ENCODE peak calls at places on chromosome 20, in ten cellular contexts. W is stomach, N is H54, L is tibial nerve, E is heart left ventricle, H is K562, T is uterus, U is body of pancreas, R is Peyer's patch, K is lower leg skin. C is an unnamed sample.

GRCh38 chr20:64052987-64053840 is 3.8 kb upstream of the SOX18 start:
- DNase-seq in W (no peak), N (no peak), L (no peak), E (no peak), H (no peak), T (no peak), U (no peak), R (no peak), K (no peak), C (no peak)

GRCh38 chr20:41249781-41250281 is 67.7 kb downstream of the ZHX3 start:
- DNase-seq in W (no peak), N (peak), L (no peak), E (peak), H (peak), T (peak), U (no peak), R (no peak), K (no peak), C (no peak)

GRCh38 chr20:32189691-32190607 is 17.6 kb downstream of the PLAGL2 start:
- DNase-seq in W (peak), N (no peak), L (peak), E (peak), H (no peak), T (peak), U (peak), R (peak), K (no peak), C (no peak)

GRCh38 chr20:20548527-20549266 is 163.7 kb downstream of the RALGAPA2 start:
- DNase-seq in W (peak), N (no peak), L (no peak), E (no peak), H (no peak), T (no peak), U (peak), R (no peak), K (peak), C (no peak)

GRCh38 chr20:62752181-62752670 is 43.6 kb downstream of the NTSR1 start:
- DNase-seq in W (no peak), N (no peak), L (no peak), E (no peak), H (peak), T (no peak), U (no peak), R (no peak), K (no peak), C (no peak)

GRCh38 chr20:47297746-47298145 is 58.8 kb downstream of the ZMYND8 start:
- DNase-seq in W (no peak), N (no peak), L (no peak), E (no peak), H (no peak), T (no peak), U (no peak), R (no peak), K (no peak), C (no peak)

GRCh38 chr20:15930324-15931305 is 642.6 kb downstream of the KIF16B start:
- DNase-seq in W (no peak), N (no peak), L (peak), E (no peak), H (no peak), T (no peak), U (no peak), R (no peak), K (peak), C (no peak)

GRCh38 chr20:10672579-10673127 is 1.1 kb downstream of the JAG1 start:
- DNase-seq in W (peak), N (peak), L (no peak), E (peak), H (peak), T (peak), U (peak), R (no peak), K (no peak), C (no peak)

GRCh38 chr20:17171750-17172149 is 55.1 kb upstream of the PCSK2 start:
- DNase-seq in W (no peak), N (no peak), L (no peak), E (no peak), H (no peak), T (no peak), U (no peak), R (no peak), K (no peak), C (no peak)

GRCh38 chr20:64238851-64239387 is 16.6 kb upstream of the PCMTD2 start:
- DNase-seq in W (no peak), N (no peak), L (no peak), E (no peak), H (no peak), T (no peak), U (no peak), R (no peak), K (no peak), C (no peak)

GRCh38 chr20:38109657-38110524 is 55.2 kb downstream of the TGM2 start:
- DNase-seq in W (no peak), N (peak), L (peak), E (peak), H (no peak), T (peak), U (no peak), R (no peak), K (peak), C (no peak)

GRCh38 chr20:59777814-59778575 is 155.4 kb downstream of the SYCP2 start:
- DNase-seq in W (peak), N (no peak), L (no peak), E (no peak), H (no peak), T (no peak), U (no peak), R (no peak), K (no peak), C (no peak)

GRCh38 chr20:2295886-2296544 is at the start of gene TGM3:
- DNase-seq in W (no peak), N (no peak), L (no peak), E (no peak), H (no peak), T (no peak), U (no peak), R (no peak), K (no peak), C (no peak)

GRCh38 chr20:52905235-52905634 is 66.9 kb upstream of the TSHZ2 start:
- DNase-seq in W (no peak), N (no peak), L (no peak), E (no peak), H (no peak), T (no peak), U (no peak), R (no peak), K (no peak), C (no peak)

GRCh38 chr20:64149809-64150560 is 14.3 kb upstream of the MYT1 start:
- DNase-seq in W (no peak), N (no peak), L (no peak), E (no peak), H (no peak), T (no peak), U (no peak), R (no peak), K (no peak), C (no peak)

GRCh38 chr20:467755-468154 is 5.4 kb upstream of the TBC1D20 start:
- DNase-seq in W (no peak), N (no peak), L (no peak), E (no peak), H (no peak), T (no peak), U (no peak), R (no peak), K (no peak), C (no peak)

GRCh38 chr20:59933296-59933848 is at the start of gene SYCP2:
- DNase-seq in W (peak), N (no peak), L (no peak), E (peak), H (peak), T (peak), U (peak), R (peak), K (no peak), C (no peak)

GRCh38 chr20:58188496-58188895 is 40.0 kb downstream of the ANKRD60 start:
- DNase-seq in W (no peak), N (no peak), L (no peak), E (no peak), H (no peak), T (no peak), U (no peak), R (no peak), K (no peak), C (no peak)

GRCh38 chr20:61674688-61675087 is 391.0 kb downstream of the TAF4 start:
- DNase-seq in W (no peak), N (no peak), L (no peak), E (no peak), H (no peak), T (no peak), U (no peak), R (no peak), K (no peak), C (no peak)

GRCh38 chr20:17625246-17626051 is 55.6 kb downstream of the DSTN start:
- DNase-seq in W (no peak), N (no peak), L (no peak), E (no peak), H (no peak), T (peak), U (peak), R (no peak), K (no peak), C (no peak)

GRCh38 chr20:64224344-64225165 is 31.0 kb upstream of the PCMTD2 start:
- DNase-seq in W (no peak), N (peak), L (no peak), E (peak), H (no peak), T (no peak), U (no peak), R (no peak), K (no peak), C (no peak)

GRCh38 chr20:40686434-40686882 is 2.6 kb downstream of the MAFB start:
- DNase-seq in W (no peak), N (no peak), L (no peak), E (no peak), H (no peak), T (no peak), U (no peak), R (no peak), K (no peak), C (no peak)

GRCh38 chr20:4167261-4168004 is 152.1 kb upstream of the RNF24 start:
- DNase-seq in W (no peak), N (no peak), L (no peak), E (no peak), H (no peak), T (no peak), U (no peak), R (no peak), K (no peak), C (no peak)

GRCh38 chr20:17442588-17442987 is 88.6 kb downstream of the BFSP1 start:
- DNase-seq in W (no peak), N (no peak), L (no peak), E (no peak), H (no peak), T (no peak), U (no peak), R (no peak), K (no peak), C (peak)

GRCh38 chr20:62405108-62405980 is 1.7 kb downstream of the CABLES2 start:
- DNase-seq in W (peak), N (no peak), L (peak), E (no peak), H (peak), T (peak), U (peak), R (no peak), K (no peak), C (no peak)

GRCh38 chr20:3678893-3679720 is 2.7 kb downstream of the ADAM33 start:
- DNase-seq in W (no peak), N (no peak), L (peak), E (no peak), H (no peak), T (no peak), U (no peak), R (no peak), K (no peak), C (no peak)

GRCh38 chr20:31606928-31607639 is 2.0 kb downstream of the ID1 start:
- DNase-seq in W (peak), N (peak), L (no peak), E (no peak), H (peak), T (no peak), U (no peak), R (no peak), K (no peak), C (peak)

GRCh38 chr20:47413189-47413588 is 56.7 kb upstream of the ZMYND8 start:
- DNase-seq in W (no peak), N (no peak), L (no peak), E (no peak), H (no peak), T (no peak), U (no peak), R (no peak), K (no peak), C (no peak)

GRCh38 chr20:8935878-8936277 is 133.0 kb upstream of the PLCB4 start:
- DNase-seq in W (no peak), N (no peak), L (no peak), E (no peak), H (no peak), T (no peak), U (no peak), R (no peak), K (no peak), C (no peak)

GRCh38 chr20:8934362-8934761 is 134.5 kb upstream of the PLCB4 start:
- DNase-seq in W (no peak), N (no peak), L (no peak), E (no peak), H (no peak), T (no peak), U (no peak), R (no peak), K (no peak), C (no peak)

GRCh38 chr20:8932192-8933150 is 136.4 kb upstream of the PLCB4 start:
- DNase-seq in W (no peak), N (peak), L (no peak), E (no peak), H (no peak), T (peak), U (no peak), R (no peak), K (no peak), C (no peak)

GRCh38 chr20:8933391-8933807 is 135.5 kb upstream of the PLCB4 start:
- DNase-seq in W (no peak), N (no peak), L (peak), E (peak), H (no peak), T (peak), U (no peak), R (no peak), K (peak), C (no peak)

GRCh38 chr20:8930691-8931090 is 138.2 kb upstream of the PLCB4 start:
- DNase-seq in W (no peak), N (no peak), L (no peak), E (no peak), H (no peak), T (no peak), U (no peak), R (no peak), K (no peak), C (no peak)
- TF ChIP-seq POLR2A in W (no peak), N (no peak), L (no peak), E (no peak), H (no peak), T (no peak), U (no peak), R (no peak), K (no peak), C (no peak)

DNA sequence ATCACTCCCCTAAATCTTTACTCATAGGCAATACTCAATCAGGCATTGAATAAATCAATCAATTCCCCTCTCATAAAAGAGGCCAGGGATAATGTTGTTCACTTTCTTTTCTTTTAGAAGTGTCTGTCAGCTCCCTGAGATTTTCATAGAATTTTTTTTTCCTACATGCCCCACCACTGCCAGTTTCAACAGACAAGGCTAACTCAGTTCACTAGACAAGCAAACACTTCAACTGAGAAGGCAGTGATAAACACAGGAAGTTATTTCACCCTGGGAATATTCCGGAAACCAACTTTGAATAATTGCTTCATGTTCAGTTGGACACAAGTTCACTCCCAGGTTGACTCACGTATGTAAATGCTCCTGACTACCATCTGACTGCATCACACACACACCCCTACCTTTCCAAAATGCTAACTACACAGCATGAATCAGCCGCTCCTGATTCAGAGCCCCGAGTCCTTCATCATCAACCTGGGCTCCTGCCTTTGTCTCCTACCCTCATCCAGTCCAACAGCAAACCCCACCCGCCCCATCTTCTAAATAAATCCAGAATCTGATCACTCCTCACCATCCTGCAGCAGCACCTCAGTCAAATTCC is 143.9 kb downstream of the BCAS1 start:
- DNase-seq in W (peak), N (peak), L (no peak), E (no peak), H (no peak), T (no peak), U (no peak), R (peak), K (peak), C (no peak)
- TF ChIP-seq POLR2A in W (no peak), N (no peak), L (no peak), E (no peak), H (no peak), T (no peak), U (no peak), R (no peak), K (no peak), C (no peak)

GRCh38 chr20:36773548-36774242 is at the start of gene DSN1:
- DNase-seq in W (peak), N (peak), L (peak), E (peak), H (peak), T (peak), U (peak), R (peak), K (peak), C (peak)
- TF ChIP-seq POLR2A in W (no peak), N (peak), L (peak), E (peak), H (peak), T (peak), U (peak), R (peak), K (no peak), C (peak)

DNA sequence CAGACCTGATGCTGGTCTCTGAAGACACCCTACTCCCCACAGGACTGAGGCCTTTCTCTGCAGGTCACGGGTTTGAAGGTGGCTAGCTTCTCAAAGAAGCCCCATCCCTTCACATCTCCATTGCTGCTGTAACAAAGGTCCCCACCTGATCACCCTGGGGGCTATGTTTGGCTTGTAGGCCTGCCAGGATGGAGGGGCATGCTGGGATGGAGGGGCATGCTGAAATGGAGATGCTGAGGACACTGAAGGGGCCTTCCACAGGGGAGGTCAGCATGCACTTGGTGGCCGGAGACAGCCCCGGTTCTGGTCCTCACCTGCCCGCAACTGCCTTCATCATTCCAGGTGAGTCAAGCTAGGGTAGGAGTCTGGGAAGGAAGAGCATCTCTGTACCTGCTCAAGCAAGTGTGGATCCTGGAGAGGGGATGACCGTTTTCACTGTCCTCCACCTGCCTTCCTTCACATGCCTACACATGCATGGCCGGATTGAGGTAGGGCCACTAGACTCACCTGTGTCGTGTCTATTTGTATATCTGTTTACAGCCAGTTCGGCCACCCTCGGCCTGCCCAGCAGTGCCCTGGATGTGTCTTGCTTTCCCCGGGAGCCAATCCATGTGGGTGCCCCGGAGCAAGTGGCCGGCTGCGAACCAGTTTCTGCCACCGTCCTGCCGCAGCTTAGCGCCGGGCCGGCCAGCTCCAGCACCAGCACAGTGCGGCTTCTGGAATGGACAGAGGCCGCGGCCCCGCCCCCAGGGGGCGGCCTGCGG is 6.0 kb downstream of the L3MBTL1 start:
- DNase-seq in W (no peak), N (no peak), L (no peak), E (no peak), H (no peak), T (no peak), U (no peak), R (no peak), K (no peak), C (no peak)
- TF ChIP-seq POLR2A in W (no peak), N (peak), L (peak), E (peak), H (peak), T (peak), U (peak), R (peak), K (no peak), C (no peak)

DNA sequence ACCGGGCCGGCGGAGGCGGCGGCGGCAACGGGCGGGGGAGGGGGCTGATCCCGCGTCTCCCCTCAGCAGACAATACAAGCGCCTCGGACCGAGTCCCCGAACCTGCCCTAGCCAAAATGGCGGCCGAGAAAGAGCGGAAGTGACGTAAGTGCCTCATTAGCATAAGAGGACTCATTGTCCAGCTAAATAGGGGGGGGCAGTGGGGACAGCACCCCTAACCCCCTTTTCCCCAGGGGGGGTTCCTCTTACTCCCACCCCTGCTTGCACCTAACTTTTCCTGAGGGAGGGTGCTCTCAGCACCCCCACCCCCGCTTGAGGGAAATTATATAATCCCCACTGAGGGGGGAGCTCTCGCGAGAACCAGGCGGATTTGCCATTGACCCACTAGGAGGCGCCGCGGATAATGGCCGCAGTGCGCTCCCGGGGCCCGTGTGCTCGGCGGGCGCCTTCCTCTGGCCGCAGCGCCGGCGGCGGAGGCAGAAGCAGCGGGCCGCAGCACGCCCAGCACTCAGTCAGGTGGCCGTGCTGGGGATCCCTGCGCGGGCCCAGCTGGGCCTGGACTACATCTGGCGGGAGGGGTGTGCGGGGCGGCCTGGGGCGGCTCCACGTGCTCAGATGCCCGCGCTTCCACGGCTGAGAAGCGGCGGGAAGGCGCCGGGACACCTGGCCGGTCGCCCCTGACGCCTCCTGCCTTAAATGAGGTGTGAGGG is at the start of gene ADNP:
- DNase-seq in W (peak), N (peak), L (peak), E (peak), H (peak), T (peak), U (peak), R (peak), K (peak), C (peak)
- TF ChIP-seq POLR2A in W (no peak), N (peak), L (peak), E (peak), H (peak), T (peak), U (peak), R (peak), K (peak), C (peak)

GRCh38 chr20:49825521-49826033 is 12.9 kb downstream of the SLC9A8 start:
- DNase-seq in W (no peak), N (no peak), L (no peak), E (no peak), H (no peak), T (no peak), U (no peak), R (no peak), K (no peak), C (no peak)
- TF ChIP-seq POLR2A in W (no peak), N (no peak), L (no peak), E (no peak), H (no peak), T (no peak), U (no peak), R (no peak), K (no peak), C (no peak)